ENCODE peak calls at places on chromosomes 16 and 17, in six cellular contexts. E, H, M, Y, P and B are unnamed samples.

GRCh38 chr16:4369006-4369766 is 2.5 kb upstream of the VASN start:
- DNase-seq in E (no peak), H (peak), M (no peak), Y (no peak), P (peak), B (no peak)

GRCh38 chr16:71288570-71288889 is 672 bp downstream of the CMTR2 start:
- DNase-seq in E (no peak), H (peak), M (no peak), Y (no peak), P (peak), B (peak)

GRCh38 chr17:58278661-58279015 is 2.1 kb downstream of the MPO start:
- DNase-seq in E (no peak), H (no peak), M (no peak), Y (no peak), P (no peak), B (no peak)

GRCh38 chr16:78768226-78768625 is 668.8 kb downstream of the WWOX start:
- DNase-seq in E (no peak), H (no peak), M (no peak), Y (no peak), P (no peak), B (no peak)

GRCh38 chr16:2043296-2043979 is 4.2 kb downstream of the NTHL1 start:
- DNase-seq in E (no peak), H (no peak), M (no peak), Y (no peak), P (no peak), B (no peak)

GRCh38 chr17:59149841-59150511 is 5.0 kb downstream of the SKA2 start:
- DNase-seq in E (no peak), H (no peak), M (no peak), Y (no peak), P (no peak), B (no peak)

GRCh38 chr16:16163571-16163970 is 59.7 kb downstream of the ABCC6 start:
- DNase-seq in E (no peak), H (no peak), M (no peak), Y (no peak), P (no peak), B (no peak)

GRCh38 chr17:10394201-10394887 is 21.5 kb upstream of the MYH13 start:
- DNase-seq in E (no peak), H (no peak), M (no peak), Y (no peak), P (no peak), B (no peak)

GRCh38 chr17:32285286-32285685 is 19.7 kb downstream of the RHBDL3 start:
- DNase-seq in E (no peak), H (no peak), M (no peak), Y (no peak), P (no peak), B (no peak)

GRCh38 chr17:43951750-43952149 is 2.0 kb downstream of the PYY start:
- DNase-seq in E (no peak), H (no peak), M (no peak), Y (no peak), P (no peak), B (no peak)

GRCh38 chr17:5264930-5265329 is 17.2 kb upstream of the RABEP1 start:
- DNase-seq in E (no peak), H (no peak), M (no peak), Y (no peak), P (no peak), B (no peak)

GRCh38 chr17:45382226-45382625 is 50.4 kb downstream of the ARHGAP27 start:
- DNase-seq in E (no peak), H (peak), M (no peak), Y (no peak), P (no peak), B (no peak)

GRCh38 chr16:75288596-75289120 is 37.2 kb upstream of the BCAR1 start:
- DNase-seq in E (no peak), H (no peak), M (no peak), Y (no peak), P (no peak), B (no peak)

GRCh38 chr17:75069783-75070182 is 18.0 kb upstream of the SLC16A5 start:
- DNase-seq in E (peak), H (no peak), M (peak), Y (no peak), P (no peak), B (no peak)

GRCh38 chr17:76562734-76563148 is 22.9 kb downstream of the PRCD start:
- DNase-seq in E (no peak), H (peak), M (no peak), Y (no peak), P (no peak), B (peak)

GRCh38 chr16:5459863-5460262 is 362.3 kb upstream of the EEF2KMT start:
- DNase-seq in E (no peak), H (no peak), M (no peak), Y (no peak), P (no peak), B (no peak)

GRCh38 chr16:77090062-77090461 is 100.9 kb upstream of the MON1B start:
- DNase-seq in E (no peak), H (no peak), M (no peak), Y (no peak), P (no peak), B (no peak)

GRCh38 chr16:86566966-86567700 is 504 bp downstream of the FOXC2 start:
- DNase-seq in E (no peak), H (peak), M (no peak), Y (no peak), P (no peak), B (peak)

GRCh38 chr17:40031706-40032105 is 16.5 kb downstream of the CSF3 start:
- DNase-seq in E (no peak), H (no peak), M (no peak), Y (no peak), P (no peak), B (no peak)

GRCh38 chr17:51270675-51271074 is 10.3 kb downstream of the UTP18 start:
- DNase-seq in E (no peak), H (no peak), M (no peak), Y (no peak), P (no peak), B (no peak)

GRCh38 chr17:15971882-15972281 is 27.0 kb downstream of the ADORA2B start:
- DNase-seq in E (no peak), H (no peak), M (no peak), Y (no peak), P (peak), B (no peak)

GRCh38 chr16:48498761-48499600 is 111.0 kb downstream of the N4BP1 start:
- DNase-seq in E (no peak), H (peak), M (no peak), Y (no peak), P (peak), B (peak)

GRCh38 chr16:81172769-81173658 is 65.5 kb upstream of the BCO1 start:
- DNase-seq in E (no peak), H (no peak), M (no peak), Y (no peak), P (no peak), B (no peak)

GRCh38 chr16:81175325-81175891 is 63.1 kb upstream of the BCO1 start:
- DNase-seq in E (peak), H (peak), M (peak), Y (no peak), P (peak), B (peak)

GRCh38 chr16:81170824-81171223 is 67.7 kb upstream of the BCO1 start:
- DNase-seq in E (no peak), H (no peak), M (peak), Y (no peak), P (no peak), B (no peak)

GRCh38 chr16:81179219-81179618 is 59.3 kb upstream of the BCO1 start:
- DNase-seq in E (no peak), H (no peak), M (no peak), Y (no peak), P (no peak), B (no peak)

DNA sequence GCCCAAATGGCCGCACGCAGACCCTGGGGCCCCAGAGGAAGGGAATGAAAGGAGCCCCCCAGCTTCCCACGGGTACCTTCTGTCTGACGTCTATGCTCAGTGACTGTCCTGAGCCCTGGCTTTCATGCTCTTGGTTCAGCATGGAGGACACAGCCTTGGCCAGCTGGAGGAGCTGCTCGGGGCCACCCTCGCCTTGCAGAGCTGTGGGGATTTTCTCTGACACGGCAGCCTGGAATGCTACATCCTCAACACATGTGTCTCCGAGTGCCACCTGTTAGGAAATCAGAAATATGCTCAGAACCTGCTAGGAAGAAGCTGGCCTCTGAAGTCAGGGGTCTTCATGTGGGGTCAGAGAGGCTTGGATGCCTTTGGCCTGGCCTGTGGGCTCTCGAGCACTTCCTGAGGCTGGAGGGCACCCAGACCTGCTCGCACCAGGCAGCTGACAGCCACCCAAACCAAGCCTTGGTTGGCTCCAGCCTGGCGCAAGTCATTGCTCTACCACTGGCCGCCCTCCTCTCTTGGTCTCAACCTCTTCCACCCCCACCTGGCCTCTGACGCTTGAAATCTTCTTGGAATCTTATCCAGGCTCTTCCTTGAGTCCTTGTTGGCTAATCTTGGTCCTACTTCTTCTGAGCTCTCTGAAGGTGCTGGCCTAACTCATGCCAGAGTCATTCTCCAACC is 63.7 kb upstream of the BCO1 start:
- DNase-seq in E (peak), H (peak), M (no peak), Y (no peak), P (peak), B (no peak)
- TF ChIP-seq CTCF in E (no peak), H (peak), M (no peak), Y (no peak), P (no peak), B (no peak)

GRCh38 chr17:19946921-19947320 is 30.7 kb downstream of the AKAP10 start:
- DNase-seq in E (no peak), H (no peak), M (no peak), Y (no peak), P (no peak), B (no peak)
- H3K4me3 ChIP-seq in E (no peak), H (no peak), M (no peak), Y (no peak), P (no peak), B (no peak)

GRCh38 chr16:81140930-81141780 is 45.0 kb upstream of the GCSH start:
- DNase-seq in E (no peak), H (no peak), M (peak), Y (no peak), P (no peak), B (no peak)
- TF ChIP-seq CTCF in E (peak), H (no peak), M (no peak), Y (no peak), P (peak), B (no peak)

GRCh38 chr17:54900457-54901229 is at the start of gene TOM1L1:
- DNase-seq in E (peak), H (peak), M (peak), Y (peak), P (peak), B (peak)

GRCh38 chr17:54902017-54902416 is 1.4 kb downstream of the TOM1L1 start:
- DNase-seq in E (no peak), H (no peak), M (no peak), Y (no peak), P (no peak), B (no peak)

GRCh38 chr17:54899721-54900456 is 763 bp upstream of the TOM1L1 start:
- DNase-seq in E (no peak), H (peak), M (no peak), Y (no peak), P (no peak), B (no peak)

GRCh38 chr17:54902611-54903010 is 2.0 kb downstream of the TOM1L1 start:
- DNase-seq in E (no peak), H (no peak), M (no peak), Y (no peak), P (no peak), B (no peak)

DNA sequence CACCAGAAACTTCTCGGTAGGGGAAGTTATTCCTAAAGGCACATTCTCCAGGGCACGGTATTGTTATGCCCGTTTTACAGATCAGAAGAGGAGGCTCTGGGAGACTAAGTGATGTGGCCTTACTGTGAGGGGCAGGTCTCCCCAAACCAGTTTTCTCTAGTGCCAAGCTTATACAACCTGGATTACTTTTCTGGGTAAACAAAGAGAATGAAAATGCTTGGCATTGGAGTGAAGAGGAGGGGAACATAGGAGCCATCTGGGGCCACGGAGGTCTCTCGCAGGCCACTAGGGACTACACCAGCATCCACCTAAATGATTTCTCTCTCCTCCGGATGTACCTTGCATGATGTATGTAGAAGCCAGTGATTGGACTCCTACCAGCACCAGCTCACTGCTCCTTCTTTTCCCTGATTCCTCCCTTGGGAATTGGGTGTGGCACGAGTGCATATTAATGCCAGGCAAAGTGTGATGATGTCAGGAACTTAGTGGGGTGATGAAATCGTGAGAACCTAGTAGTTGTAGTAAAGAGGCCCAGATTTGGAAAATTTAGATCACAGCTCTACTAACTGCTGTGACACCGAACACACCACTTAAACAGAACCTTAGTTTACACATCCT is 687 bp downstream of the TOM1L1 start:
- DNase-seq in E (peak), H (peak), M (no peak), Y (no peak), P (peak), B (peak)
- H3K4me3 ChIP-seq in E (peak), H (peak), M (peak), Y (peak), P (peak), B (peak)

GRCh38 chr17:17749025-17749772 is 67.9 kb downstream of the RAI1 start:
- DNase-seq in E (no peak), H (no peak), M (no peak), Y (no peak), P (no peak), B (no peak)

GRCh38 chr17:17748604-17749003 is 67.3 kb downstream of the RAI1 start:
- DNase-seq in E (no peak), H (no peak), M (no peak), Y (no peak), P (peak), B (no peak)

GRCh38 chr17:17749921-17750320 is 68.7 kb downstream of the RAI1 start:
- DNase-seq in E (peak), H (peak), M (peak), Y (peak), P (peak), B (peak)

GRCh38 chr17:17745476-17746455 is 64.5 kb downstream of the RAI1 start:
- DNase-seq in E (no peak), H (no peak), M (no peak), Y (no peak), P (no peak), B (no peak)

DNA sequence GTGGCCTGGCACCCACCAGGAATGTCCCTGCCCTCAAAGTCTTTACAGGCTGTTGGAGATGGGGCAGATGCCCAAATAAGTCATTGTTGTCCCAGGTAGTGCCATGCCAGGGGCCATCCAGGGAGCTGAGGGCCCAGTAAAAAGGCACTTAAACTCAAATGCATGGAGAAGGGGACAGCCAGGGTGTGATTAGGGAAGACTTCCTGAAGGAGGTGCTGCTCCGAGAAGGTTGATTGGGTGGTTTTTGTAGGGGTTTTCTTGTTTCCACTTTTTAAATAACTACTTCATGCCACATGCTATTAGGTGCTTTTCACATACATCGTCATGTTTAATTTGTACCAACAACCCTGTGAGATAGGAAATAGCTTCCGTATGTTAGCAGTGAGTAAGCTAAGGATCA is 66.9 kb downstream of the RAI1 start:
- DNase-seq in E (no peak), H (no peak), M (no peak), Y (no peak), P (no peak), B (no peak)
- TF ChIP-seq CTCF in E (peak), H (no peak), M (no peak), Y (no peak), P (no peak), B (no peak)

GRCh38 chr16:55482056-55482455 is 3.1 kb downstream of the MMP2 start:
- DNase-seq in E (no peak), H (peak), M (no peak), Y (no peak), P (no peak), B (no peak)
- H3K4me3 ChIP-seq in E (no peak), H (no peak), M (no peak), Y (no peak), P (no peak), B (no peak)

DNA sequence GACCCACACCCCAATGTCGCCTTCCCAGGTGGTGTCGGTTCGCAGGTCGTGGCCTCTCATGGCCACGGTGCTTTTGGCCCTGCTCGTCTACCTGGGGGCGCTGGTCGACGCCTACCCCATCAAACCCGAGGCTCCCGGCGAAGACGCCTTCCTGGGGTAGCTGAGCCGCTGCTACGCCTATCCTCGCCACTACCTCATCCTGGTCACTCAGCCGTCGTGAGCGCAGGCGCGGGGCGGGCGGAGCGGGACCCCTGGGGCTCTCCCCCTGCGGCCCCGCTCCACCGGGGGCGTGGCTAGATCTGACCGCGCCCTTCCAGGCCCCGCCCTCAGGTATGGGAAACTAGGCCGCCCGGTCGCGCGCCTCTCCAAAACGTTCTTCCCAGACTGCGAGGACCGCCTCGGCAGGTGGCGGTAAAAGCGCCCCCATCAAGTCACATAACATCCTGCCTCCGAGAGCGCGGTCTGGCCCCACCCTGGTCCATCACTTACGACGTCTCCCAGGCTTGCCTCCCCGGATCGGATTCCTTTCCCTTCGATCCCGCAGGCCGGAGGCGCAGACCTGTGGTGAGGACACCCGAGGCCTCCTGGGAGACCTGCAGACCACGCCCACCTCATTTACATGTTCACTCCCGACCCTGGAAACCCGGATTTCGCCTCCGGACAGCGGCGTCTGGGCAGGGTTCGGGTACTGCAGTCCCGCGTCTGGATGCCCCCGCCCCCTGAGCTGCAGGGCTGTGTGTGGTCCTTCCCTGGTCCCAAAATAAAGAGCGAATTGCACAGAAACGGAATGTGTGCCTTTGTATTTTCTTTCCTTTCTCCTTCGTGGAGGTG is 91.5 kb upstream of the TMEM97 start:
- DNase-seq in E (peak), H (no peak), M (peak), Y (no peak), P (peak), B (peak)
- TF ChIP-seq CTCF in E (no peak), H (no peak), M (peak), Y (no peak), P (no peak), B (no peak)